ENCODE peak calls at places on chromosomes 4 and X, in four cellular contexts. N is astrocyte of the spinal cord, A is Calu3, Y is RPMI7951. I is an unnamed sample.

GRCh38 chr4:26583865-26584652 is at the start of gene TBC1D19:
- DNase-seq in N (peak; percentile 91), A (peak; percentile 83), Y (peak; percentile 87), I (peak; percentile 77)

GRCh38 chr4:96558466-96558865 is 718.6 kb downstream of the PDHA2 start:
- DNase-seq in N (peak; percentile 30), A (no peak), Y (no peak), I (no peak)

GRCh38 chr4:138868562-138868961 is 147.0 kb upstream of the NOCT start:
- DNase-seq in N (peak; percentile 23), A (no peak), Y (no peak), I (no peak)

GRCh38 chr4:26056406-26056805 is 142.4 kb downstream of the SMIM20 start:
- DNase-seq in N (no peak), A (no peak), Y (no peak), I (no peak)

GRCh38 chrX:33194876-33195433 is 16.4 kb downstream of the DMD start:
- DNase-seq in N (peak; percentile 13), A (no peak), Y (no peak), I (no peak)

GRCh38 chrX:22686138-22686541 is 313.6 kb upstream of the DDX53 start:
- DNase-seq in N (peak; percentile 89), A (no peak), Y (peak; percentile 8), I (no peak)

GRCh38 chr4:126965876-126966275 is 666.9 kb upstream of the INTU start:
- DNase-seq in N (no peak), A (no peak), Y (no peak), I (no peak)

GRCh38 chr4:5069916-5070315 is 18.6 kb downstream of the STK32B start:
- DNase-seq in N (no peak), A (no peak), Y (no peak), I (no peak)

GRCh38 chr4:73704314-73705055 is 35.9 kb upstream of the CXCL8 start:
- DNase-seq in N (peak; percentile 99), A (peak; percentile 66), Y (peak; percentile 98), I (peak; percentile 96)

GRCh38 chr4:110208419-110208818 is 10.0 kb upstream of the ELOVL6 start:
- DNase-seq in N (no peak), A (no peak), Y (peak; percentile 8), I (no peak)

GRCh38 chrX:11108253-11108941 is 2.7 kb upstream of the HCCS start:
- DNase-seq in N (no peak), A (no peak), Y (no peak), I (no peak)

GRCh38 chrX:46595084-46595483 is 21.5 kb downstream of the CHST7 start:
- DNase-seq in N (no peak), A (no peak), Y (no peak), I (no peak)

GRCh38 chr4:163913571-163913970 is 419.1 kb downstream of the TMA16 start:
- DNase-seq in N (no peak), A (no peak), Y (no peak), I (no peak)

GRCh38 chrX:10904220-10904619 is 206.9 kb upstream of the HCCS start:
- DNase-seq in N (peak; percentile 33), A (no peak), Y (peak; percentile 39), I (no peak)

GRCh38 chr4:20512053-20512810 is 188.0 kb upstream of the PACRGL start:
- DNase-seq in N (no peak), A (no peak), Y (no peak), I (no peak)

GRCh38 chr4:26256016-26256415 is 64.8 kb upstream of the RBPJ start:
- DNase-seq in N (peak; percentile 33), A (no peak), Y (peak; percentile 42), I (no peak)

GRCh38 chr4:6915041-6916005 is 5.7 kb downstream of the TBC1D14 start:
- DNase-seq in N (no peak), A (no peak), Y (no peak), I (no peak)

GRCh38 chr4:138977525-138977924 is 38.1 kb upstream of the NOCT start:
- DNase-seq in N (no peak), A (no peak), Y (no peak), I (no peak)

GRCh38 chr4:41933997-41934812 is 1.0 kb upstream of the TMEM33 start:
- DNase-seq in N (no peak), A (no peak), Y (peak; percentile 14), I (no peak)

GRCh38 chr4:73277201-73277600 is 18.6 kb upstream of the ANKRD17 start:
- DNase-seq in N (no peak), A (no peak), Y (no peak), I (no peak)

GRCh38 chr4:59127748-59128147 is 2017.6 kb upstream of the IGFBP7 start:
- DNase-seq in N (no peak), A (no peak), Y (no peak), I (no peak)

GRCh38 chr4:145012841-145013240 is 85.2 kb downstream of the ANAPC10 start:
- DNase-seq in N (peak; percentile 65), A (no peak), Y (peak; percentile 53), I (peak; percentile 26)

GRCh38 chr4:11436673-11437072 is 8.0 kb upstream of the HS3ST1 start:
- DNase-seq in N (no peak), A (no peak), Y (no peak), I (no peak)

GRCh38 chrX:143633530-143634372 is 2.1 kb downstream of the SLITRK4 start:
- DNase-seq in N (no peak), A (no peak), Y (no peak), I (peak; percentile 7)

GRCh38 chr4:110009526-110009925 is 96.8 kb downstream of the EGF start:
- DNase-seq in N (no peak), A (no peak), Y (no peak), I (no peak)

GRCh38 chr4:187656953-187657352 is 338.6 kb upstream of the ZFP42 start:
- DNase-seq in N (no peak), A (no peak), Y (no peak), I (no peak)

GRCh38 chr4:21790437-21791029 is 158.0 kb downstream of the KCNIP4 start:
- DNase-seq in N (peak; percentile 68), A (peak; percentile 8), Y (peak; percentile 23), I (no peak)

GRCh38 chr4:139875456-139875855 is 209.8 kb downstream of the MGST2 start:
- DNase-seq in N (no peak), A (no peak), Y (no peak), I (no peak)

GRCh38 chr4:54281060-54281781 is 52.1 kb downstream of the PDGFRA start:
- DNase-seq in N (peak; percentile 89), A (peak; percentile 49), Y (peak; percentile 94), I (no peak)

GRCh38 chr4:39446842-39447573 is 11.7 kb downstream of the RPL9 start:
- DNase-seq in N (peak; percentile 57), A (peak; percentile 64), Y (no peak), I (no peak)

I was measured in RCC 7860.